ENCODE peak calls at places on chromosomes 16 and 17, in five cellular contexts. V is choroid plexus epithelial cell, X is ACHN, I is A549, L is putamen. G is an unnamed sample.
A peak's percentile ranks its signal among the peaks of the same experiment; 100 is the strongest.

GRCh38 chr17:19747829-19748806 is at the start of gene ALDH3A1:
- DNase-seq in L (no peak), I (peak; percentile 83), V (no peak), X (no peak), G (no peak)

GRCh38 chr17:27315322-27315721 is 21.4 kb downstream of the WSB1 start:
- DNase-seq in X (no peak), I (no peak), L (peak; percentile 36), V (peak; percentile 94), G (no peak)

GRCh38 chr16:71479420-71479819 is 9.7 kb downstream of the ZNF19 start:
- DNase-seq in I (no peak), V (peak; percentile 71), X (peak; percentile 35), L (no peak), G (no peak)

GRCh38 chr16:8686031-8686621 is 11.7 kb downstream of the ABAT start:
- DNase-seq in L (no peak), X (no peak), I (no peak), V (no peak), G (no peak)

GRCh38 chr17:67421869-67422273 is 44.8 kb downstream of the PITPNC1 start:
- DNase-seq in X (peak; percentile 64), L (no peak), I (peak; percentile 95), V (peak; percentile 47), G (no peak)

GRCh38 chr17:70297397-70297796 is 128.1 kb downstream of the KCNJ2 start:
- DNase-seq in V (no peak), I (no peak), L (no peak), X (no peak), G (no peak)

GRCh38 chr16:57263585-57264351 is 18.7 kb downstream of the ARL2BP start:
- DNase-seq in V (no peak), I (no peak), L (no peak), X (no peak), G (no peak)

GRCh38 chr16:69773255-69773947 is 11.3 kb downstream of the WWP2 start:
- DNase-seq in V (peak; percentile 23), X (no peak), L (no peak), I (no peak), G (peak; percentile 24)

GRCh38 chr16:88645941-88646340 is 4.9 kb downstream of the CYBA start:
- DNase-seq in I (no peak), L (no peak), X (no peak), V (no peak), G (no peak)

GRCh38 chr17:63696381-63696961 is 3.5 kb downstream of the LIMD2 start:
- DNase-seq in X (peak; percentile 55), L (no peak), V (peak; percentile 49), I (peak; percentile 65), G (peak; percentile 46)

GRCh38 chr17:59829217-59830006 is 63.3 kb downstream of the TUBD1 start:
- DNase-seq in L (no peak), V (peak; percentile 99), I (peak; percentile 82), X (peak; percentile 100), G (peak; percentile 87)

GRCh38 chr16:11233727-11234376 is 22.2 kb downstream of the SOCS1 start:
- DNase-seq in L (no peak), V (no peak), X (no peak), I (no peak), G (no peak)

GRCh38 chr17:58373003-58373402 is 21.0 kb upstream of the SUPT4H1 start:
- DNase-seq in X (no peak), L (no peak), V (no peak), I (no peak), G (no peak)

GRCh38 chr17:80864751-80865150 is 126.9 kb upstream of the CHMP6 start:
- DNase-seq in V (no peak), I (no peak), X (no peak), L (no peak), G (no peak)

GRCh38 chr16:79805621-79806020 is 205.1 kb upstream of the MAF start:
- DNase-seq in L (no peak), I (no peak), V (peak; percentile 25), X (no peak), G (no peak)

GRCh38 chr17:21376835-21377690 is 906 bp downstream of the KCNJ12 start:
- DNase-seq in X (peak; percentile 11), L (no peak), I (peak; percentile 55), V (peak; percentile 49), G (no peak)

GRCh38 chr17:54944796-54945195 is 23.7 kb downstream of the COX11 start:
- DNase-seq in L (no peak), X (no peak), V (peak; percentile 49), I (no peak), G (no peak)

GRCh38 chr17:82112866-82113390 is 14.9 kb upstream of the FASN start:
- DNase-seq in V (no peak), I (no peak), L (no peak), X (no peak), G (no peak)

G was measured in GM06990.